ENCODE peak calls at places on chromosomes 3 and 15, in five cellular contexts. One of them, this sample, is unnamed.

GRCh38 chr15:95192923-95193322 is 961.6 kb downstream of the MCTP2 start:
- DNase-seq in pons: no peak
- DNase-seq in NCI-H774: no peak
- DNase-seq in pancreas: no peak
- DNase-seq in CD8-positive, alpha-beta T cell: no peak
- DNase-seq in this sample: no peak

GRCh38 chr3:189981668-189982067 is 139.0 kb downstream of the P3H2 start:
- DNase-seq in pons: no peak
- DNase-seq in NCI-H774: no peak
- DNase-seq in pancreas: no peak
- DNase-seq in CD8-positive, alpha-beta T cell: no peak
- DNase-seq in this sample: no peak

GRCh38 chr3:134320749-134321148 is 53.5 kb downstream of the AMOTL2 start:
- DNase-seq in pons: no peak
- DNase-seq in NCI-H774: no peak
- DNase-seq in pancreas: no peak
- DNase-seq in CD8-positive, alpha-beta T cell: no peak
- DNase-seq in this sample: no peak

GRCh38 chr3:101940521-101940992 is 91.2 kb downstream of the NFKBIZ start:
- DNase-seq in pons: peak
- DNase-seq in NCI-H774: no peak
- DNase-seq in pancreas: peak
- DNase-seq in CD8-positive, alpha-beta T cell: no peak
- DNase-seq in this sample: no peak

GRCh38 chr3:56942523-56942922 is 117.9 kb upstream of the SPATA12 start:
- DNase-seq in pons: no peak
- DNase-seq in NCI-H774: no peak
- DNase-seq in pancreas: no peak
- DNase-seq in CD8-positive, alpha-beta T cell: no peak
- DNase-seq in this sample: no peak

GRCh38 chr3:138862531-138862923 is 27.8 kb upstream of the PIK3CB start:
- DNase-seq in pons: peak
- DNase-seq in NCI-H774: no peak
- DNase-seq in pancreas: peak
- DNase-seq in CD8-positive, alpha-beta T cell: no peak
- DNase-seq in this sample: no peak

GRCh38 chr15:44034933-44035624 is 160.0 kb downstream of the FRMD5 start:
- DNase-seq in pons: peak
- DNase-seq in NCI-H774: no peak
- DNase-seq in pancreas: no peak
- DNase-seq in CD8-positive, alpha-beta T cell: no peak
- DNase-seq in this sample: no peak

GRCh38 chr15:88981244-88982215 is 68.4 kb upstream of the MFGE8 start:
- DNase-seq in pons: no peak
- DNase-seq in NCI-H774: no peak
- DNase-seq in pancreas: no peak
- DNase-seq in CD8-positive, alpha-beta T cell: no peak
- DNase-seq in this sample: no peak

GRCh38 chr15:59524331-59524731 is 86.3 kb downstream of the FAM81A start:
- DNase-seq in pons: peak
- DNase-seq in NCI-H774: no peak
- DNase-seq in pancreas: no peak
- DNase-seq in CD8-positive, alpha-beta T cell: no peak
- DNase-seq in this sample: no peak

GRCh38 chr3:59265566-59265965 is 215.7 kb upstream of the CFAP20DC start:
- DNase-seq in pons: no peak
- DNase-seq in NCI-H774: no peak
- DNase-seq in pancreas: no peak
- DNase-seq in CD8-positive, alpha-beta T cell: no peak
- DNase-seq in this sample: no peak

GRCh38 chr3:179179979-179180758 is 32.0 kb downstream of the PIK3CA start:
- DNase-seq in pons: no peak
- DNase-seq in NCI-H774: no peak
- DNase-seq in pancreas: no peak
- DNase-seq in CD8-positive, alpha-beta T cell: no peak
- DNase-seq in this sample: peak

GRCh38 chr3:187011915-187012314 is 81.6 kb downstream of the ST6GAL1 start:
- DNase-seq in pons: peak
- DNase-seq in NCI-H774: no peak
- DNase-seq in pancreas: no peak
- DNase-seq in CD8-positive, alpha-beta T cell: no peak
- DNase-seq in this sample: no peak

GRCh38 chr3:30699927-30700326 is 93.5 kb downstream of the TGFBR2 start:
- DNase-seq in pons: no peak
- DNase-seq in NCI-H774: no peak
- DNase-seq in pancreas: no peak
- DNase-seq in CD8-positive, alpha-beta T cell: no peak
- DNase-seq in this sample: no peak

GRCh38 chr3:72574144-72574543 is 274.1 kb downstream of the SHQ1 start:
- DNase-seq in pons: no peak
- DNase-seq in NCI-H774: no peak
- DNase-seq in pancreas: no peak
- DNase-seq in CD8-positive, alpha-beta T cell: no peak
- DNase-seq in this sample: no peak

GRCh38 chr3:138786788-138787276 is 47.9 kb downstream of the PIK3CB start:
- DNase-seq in pons: peak
- DNase-seq in NCI-H774: no peak
- DNase-seq in pancreas: no peak
- DNase-seq in CD8-positive, alpha-beta T cell: no peak
- DNase-seq in this sample: no peak

GRCh38 chr3:149316427-149316826 is 17.0 kb downstream of the TM4SF18 start:
- DNase-seq in pons: no peak
- DNase-seq in NCI-H774: no peak
- DNase-seq in pancreas: no peak
- DNase-seq in CD8-positive, alpha-beta T cell: no peak
- DNase-seq in this sample: no peak

GRCh38 chr15:69980311-69981059 is 117.2 kb downstream of the TLE3 start:
- DNase-seq in pons: no peak
- DNase-seq in NCI-H774: peak
- DNase-seq in pancreas: no peak
- DNase-seq in CD8-positive, alpha-beta T cell: no peak
- DNase-seq in this sample: no peak

GRCh38 chr3:58009026-58009748 is 965 bp downstream of the FLNB start:
- DNase-seq in pons: no peak
- DNase-seq in NCI-H774: no peak
- DNase-seq in pancreas: peak
- DNase-seq in CD8-positive, alpha-beta T cell: peak
- DNase-seq in this sample: no peak

GRCh38 chr3:73868688-73869315 is 244.1 kb upstream of the PDZRN3 start:
- DNase-seq in pons: peak
- DNase-seq in NCI-H774: peak
- DNase-seq in pancreas: no peak
- DNase-seq in CD8-positive, alpha-beta T cell: no peak
- DNase-seq in this sample: peak

GRCh38 chr3:144859057-144859626 is 887.5 kb downstream of the DIPK2A start:
- DNase-seq in pons: no peak
- DNase-seq in NCI-H774: no peak
- DNase-seq in pancreas: no peak
- DNase-seq in CD8-positive, alpha-beta T cell: no peak
- DNase-seq in this sample: no peak

GRCh38 chr3:9395570-9396300 is 1.7 kb upstream of the SETD5 start:
- DNase-seq in pons: no peak
- DNase-seq in NCI-H774: no peak
- DNase-seq in pancreas: no peak
- DNase-seq in CD8-positive, alpha-beta T cell: no peak
- DNase-seq in this sample: no peak

GRCh38 chr15:84638103-84638502 is 16.0 kb downstream of the WDR73 start:
- DNase-seq in pons: peak
- DNase-seq in NCI-H774: no peak
- DNase-seq in pancreas: no peak
- DNase-seq in CD8-positive, alpha-beta T cell: no peak
- DNase-seq in this sample: no peak

GRCh38 chr3:8619548-8619947 is 25.1 kb downstream of the SSUH2 start:
- DNase-seq in pons: no peak
- DNase-seq in NCI-H774: no peak
- DNase-seq in pancreas: no peak
- DNase-seq in CD8-positive, alpha-beta T cell: no peak
- DNase-seq in this sample: no peak

GRCh38 chr3:377158-377561 is 180.6 kb downstream of the CHL1 start:
- DNase-seq in pons: peak
- DNase-seq in NCI-H774: peak
- DNase-seq in pancreas: no peak
- DNase-seq in CD8-positive, alpha-beta T cell: no peak
- DNase-seq in this sample: peak

GRCh38 chr3:113495035-113495434 is 19.9 kb downstream of the SPICE1 start:
- DNase-seq in pons: peak
- DNase-seq in NCI-H774: no peak
- DNase-seq in pancreas: no peak
- DNase-seq in CD8-positive, alpha-beta T cell: no peak
- DNase-seq in this sample: no peak

GRCh38 chr15:33140326-33140725 is 54.2 kb downstream of the FMN1 start:
- DNase-seq in pons: no peak
- DNase-seq in NCI-H774: no peak
- DNase-seq in pancreas: no peak
- DNase-seq in CD8-positive, alpha-beta T cell: no peak
- DNase-seq in this sample: peak